ENCODE peak calls at places on chromosomes 5 and 9, in four cellular contexts. Q is NCI-H1105, Y is A549, F is LoVo. M is an unnamed sample.

GRCh38 chr9:14148501-14149103 is 165.3 kb downstream of the NFIB start:
- DNase-seq in Q (no peak), Y (no peak), F (no peak), M (no peak)

GRCh38 chr5:1515921-1516571 is 7.7 kb downstream of the LPCAT1 start:
- DNase-seq in Q (no peak), Y (peak), F (peak), M (no peak)

GRCh38 chr5:112492291-112492690 is 73.2 kb upstream of the EPB41L4A start:
- DNase-seq in Q (peak), Y (peak), F (no peak), M (peak)

GRCh38 chr9:20144255-20144654 is 355.4 kb upstream of the SLC24A2 start:
- DNase-seq in Q (no peak), Y (no peak), F (no peak), M (no peak)

GRCh38 chr9:68489636-68490035 is 51.0 kb downstream of the TMEM252 start:
- DNase-seq in Q (no peak), Y (no peak), F (no peak), M (no peak)

GRCh38 chr5:55911784-55912653 is 60.9 kb downstream of the IL31RA start:
- DNase-seq in Q (no peak), Y (no peak), F (no peak), M (no peak)

GRCh38 chr9:132456241-132456640 is 46.2 kb downstream of the CFAP77 start:
- DNase-seq in Q (no peak), Y (no peak), F (no peak), M (no peak)

GRCh38 chr5:36414869-36415282 is 113.2 kb upstream of the RANBP3L start:
- DNase-seq in Q (peak), Y (no peak), F (peak), M (no peak)

GRCh38 chr5:123875444-123876264 is 363.7 kb downstream of the CSNK1G3 start:
- DNase-seq in Q (no peak), Y (no peak), F (no peak), M (no peak)

GRCh38 chr5:31407921-31408714 is 123.8 kb downstream of the DROSHA start:
- DNase-seq in Q (no peak), Y (no peak), F (no peak), M (no peak)

GRCh38 chr5:158824167-158824882 is 275.4 kb downstream of the EBF1 start:
- DNase-seq in Q (peak), Y (no peak), F (no peak), M (no peak)

GRCh38 chr5:11903614-11904269 is 504 bp downstream of the CTNND2 start:
- DNase-seq in Q (peak), Y (peak), F (no peak), M (no peak)

GRCh38 chr9:91374939-91375338 is 13.2 kb upstream of the AUH start:
- DNase-seq in Q (no peak), Y (no peak), F (no peak), M (no peak)

GRCh38 chr9:89362647-89363310 is 44.5 kb downstream of the SECISBP2 start:
- DNase-seq in Q (no peak), Y (no peak), F (no peak), M (no peak)

GRCh38 chr5:131587541-131587940 is 47.5 kb downstream of the RAPGEF6 start:
- DNase-seq in Q (no peak), Y (no peak), F (no peak), M (no peak)

GRCh38 chr5:174750720-174751119 is 26.3 kb downstream of the MSX2 start:
- DNase-seq in Q (no peak), Y (no peak), F (no peak), M (no peak)

GRCh38 chr9:4663956-4664355 is 1.9 kb downstream of the PLPP6 start:
- DNase-seq in Q (no peak), Y (no peak), F (no peak), M (no peak)

GRCh38 chr5:79512692-79513518 is 1.0 kb downstream of the HOMER1 start:
- DNase-seq in Q (no peak), Y (peak), F (peak), M (no peak)

GRCh38 chr9:17402309-17402708 is 176.6 kb upstream of the SH3GL2 start:
- DNase-seq in Q (no peak), Y (no peak), F (no peak), M (no peak)